ENCODE peak calls at places on chromosomes 1 and 21, in nine cellular contexts. E, A, C, I, R, O, W, M and T are unnamed samples.

GRCh38 chr1:101905298-101905794 is 91.4 kb downstream of the OLFM3 start:
- DNase-seq in M (no peak), E (no peak), A (no peak), O (no peak), R (no peak), C (no peak), I (no peak), W (no peak), T (no peak)

GRCh38 chr1:234531181-234532132 is 52.5 kb upstream of the TARBP1 start:
- DNase-seq in E (peak), M (peak), A (peak), W (peak), I (peak), O (peak), R (no peak), C (no peak), T (no peak)

GRCh38 chr1:246583448-246584185 is 17.4 kb downstream of the CNST start:
- DNase-seq in E (peak), M (no peak), W (no peak), I (peak), O (peak), C (no peak), A (no peak), R (no peak), T (no peak)

GRCh38 chr1:154784416-154784815 is 85.7 kb downstream of the KCNN3 start:
- DNase-seq in I (no peak), R (no peak), A (no peak), W (no peak), M (no peak), C (no peak), O (no peak), E (no peak), T (no peak)

GRCh38 chr1:231040800-231041704 is 998 bp upstream of the FAM89A start:
- DNase-seq in M (peak), C (no peak), I (peak), A (no peak), O (no peak), W (no peak), E (no peak), R (no peak), T (peak)

GRCh38 chr1:51285055-51285454 is 45.3 kb downstream of the TTC39A start:
- DNase-seq in M (no peak), E (no peak), R (no peak), C (no peak), I (no peak), A (no peak), O (no peak), W (no peak), T (no peak)

GRCh38 chr21:27213328-27213727 is 246.4 kb upstream of the ADAMTS5 start:
- DNase-seq in W (no peak), O (no peak), A (no peak), R (no peak), I (no peak), C (no peak), M (peak), E (no peak), T (no peak)

GRCh38 chr1:221069956-221070355 is 190.7 kb downstream of the HLX start:
- DNase-seq in M (no peak), A (no peak), W (no peak), O (no peak), I (no peak), C (no peak), R (no peak), E (no peak), T (no peak)

GRCh38 chr1:7255303-7256058 is 470.2 kb downstream of the CAMTA1 start:
- DNase-seq in M (no peak), A (no peak), O (no peak), R (peak), I (no peak), C (peak), E (peak), W (no peak), T (no peak)

GRCh38 chr1:39170731-39171375 is 33.6 kb upstream of the MACF1 start:
- DNase-seq in W (no peak), I (no peak), A (no peak), C (no peak), E (no peak), R (no peak), O (no peak), M (peak), T (no peak)

GRCh38 chr21:29521872-29522271 is 223.2 kb downstream of the BACH1 start:
- DNase-seq in A (no peak), R (no peak), O (no peak), W (no peak), I (no peak), M (peak), E (no peak), C (no peak), T (no peak)

GRCh38 chr1:63915121-63915520 is 141.3 kb downstream of the ROR1 start:
- DNase-seq in M (peak), I (no peak), A (no peak), E (no peak), W (peak), O (no peak), C (no peak), R (no peak), T (no peak)

GRCh38 chr1:241007668-241008067 is 349.3 kb downstream of the RGS7 start:
- DNase-seq in O (no peak), A (no peak), R (no peak), C (no peak), I (no peak), W (no peak), M (no peak), E (no peak), T (no peak)

GRCh38 chr1:188023206-188023605 is 1194.5 kb downstream of the PLA2G4A start:
- DNase-seq in W (no peak), C (no peak), A (no peak), O (no peak), M (no peak), I (no peak), R (no peak), E (peak), T (no peak)

GRCh38 chr1:160624464-160624863 is 22.4 kb downstream of the SLAMF1 start:
- DNase-seq in R (no peak), E (no peak), M (no peak), W (no peak), A (no peak), O (no peak), I (no peak), C (no peak), T (no peak)

GRCh38 chr1:226571901-226572300 is 23.3 kb downstream of the STUM start:
- DNase-seq in I (no peak), E (no peak), W (no peak), R (no peak), C (no peak), A (peak), O (peak), M (no peak), T (no peak)

GRCh38 chr1:205774277-205775014 is 836 bp downstream of the RAB29 start:
- DNase-seq in I (no peak), C (no peak), O (peak), W (no peak), R (no peak), E (no peak), M (peak), A (peak), T (peak)

GRCh38 chr1:172653015-172653709 is 5.7 kb upstream of the FASLG start:
- DNase-seq in M (no peak), C (no peak), I (no peak), R (no peak), W (no peak), E (peak), O (no peak), A (no peak), T (no peak)

GRCh38 chr1:7940745-7941436 is at the start of gene TNFRSF9:
- DNase-seq in A (no peak), I (no peak), M (no peak), C (no peak), R (no peak), W (no peak), E (no peak), O (peak), T (no peak)

GRCh38 chr1:74470262-74470661 is 42.1 kb downstream of the LRRC53 start:
- DNase-seq in E (no peak), W (no peak), R (no peak), C (no peak), M (no peak), A (no peak), O (no peak), I (no peak), T (no peak)

GRCh38 chr1:161531986-161532875 is 7.9 kb downstream of the HSPA6 start:
- DNase-seq in W (no peak), C (no peak), O (no peak), I (no peak), E (no peak), R (no peak), M (peak), A (no peak), T (peak)

GRCh38 chr1:232600430-232601258 is 29.3 kb downstream of the SIPA1L2 start:
- DNase-seq in W (no peak), A (no peak), I (no peak), M (no peak), C (no peak), R (no peak), O (no peak), E (no peak), T (no peak)

GRCh38 chr1:245322673-245323072 is 167.9 kb downstream of the KIF26B start:
- DNase-seq in E (no peak), R (no peak), W (no peak), A (no peak), M (no peak), O (no peak), C (no peak), I (no peak), T (no peak)

GRCh38 chr1:21292991-21293536 is 2.8 kb upstream of the ECE1 start:
- DNase-seq in I (no peak), E (no peak), C (no peak), R (no peak), A (no peak), M (no peak), W (no peak), O (peak), T (no peak)

GRCh38 chr21:44648557-44649311 is 2.5 kb downstream of the KRTAP10-11 start:
- DNase-seq in A (no peak), C (no peak), M (no peak), R (peak), I (no peak), O (no peak), W (no peak), E (no peak), T (no peak)

GRCh38 chr1:193251950-193252349 is 65.5 kb upstream of the B3GALT2 start:
- DNase-seq in I (no peak), E (no peak), O (no peak), R (no peak), C (no peak), M (no peak), A (no peak), W (no peak), T (no peak)

DNA sequence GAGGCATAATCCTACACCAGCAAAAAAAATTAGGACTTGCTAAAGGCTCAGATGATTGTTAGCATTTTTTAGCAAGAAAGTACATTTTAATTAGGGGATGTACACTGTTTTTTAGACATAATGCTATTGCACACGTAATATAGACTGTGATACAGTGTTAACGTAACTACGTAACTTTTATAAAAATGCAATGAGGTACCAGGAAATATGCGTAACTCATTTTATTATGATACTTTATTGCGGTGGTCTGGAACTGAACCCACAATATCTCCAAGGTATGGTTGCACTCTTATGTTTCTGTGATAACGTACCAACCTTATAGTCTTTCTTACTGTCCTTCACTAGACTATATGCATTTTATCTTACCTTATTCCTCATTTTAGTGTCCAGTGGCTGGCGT is 62.8 kb upstream of the B3GALT2 start:
- DNase-seq in R (no peak), W (no peak), M (no peak), C (no peak), I (no peak), A (no peak), O (no peak), E (no peak), T (no peak)
- TF ChIP-seq CTCF in R (no peak), W (no peak), M (no peak), C (no peak), I (no peak), A (no peak), O (no peak), E (no peak), T (no peak)

GRCh38 chr1:53176452-53177344 is 19.9 kb upstream of the CPT2 start:
- DNase-seq in A (no peak), C (no peak), I (peak), O (no peak), W (no peak), R (no peak), M (no peak), E (no peak), T (no peak)

GRCh38 chr1:53175302-53175913 is 21.2 kb upstream of the CPT2 start:
- DNase-seq in O (no peak), E (peak), W (no peak), A (no peak), R (no peak), I (no peak), M (no peak), C (no peak), T (no peak)

DNA sequence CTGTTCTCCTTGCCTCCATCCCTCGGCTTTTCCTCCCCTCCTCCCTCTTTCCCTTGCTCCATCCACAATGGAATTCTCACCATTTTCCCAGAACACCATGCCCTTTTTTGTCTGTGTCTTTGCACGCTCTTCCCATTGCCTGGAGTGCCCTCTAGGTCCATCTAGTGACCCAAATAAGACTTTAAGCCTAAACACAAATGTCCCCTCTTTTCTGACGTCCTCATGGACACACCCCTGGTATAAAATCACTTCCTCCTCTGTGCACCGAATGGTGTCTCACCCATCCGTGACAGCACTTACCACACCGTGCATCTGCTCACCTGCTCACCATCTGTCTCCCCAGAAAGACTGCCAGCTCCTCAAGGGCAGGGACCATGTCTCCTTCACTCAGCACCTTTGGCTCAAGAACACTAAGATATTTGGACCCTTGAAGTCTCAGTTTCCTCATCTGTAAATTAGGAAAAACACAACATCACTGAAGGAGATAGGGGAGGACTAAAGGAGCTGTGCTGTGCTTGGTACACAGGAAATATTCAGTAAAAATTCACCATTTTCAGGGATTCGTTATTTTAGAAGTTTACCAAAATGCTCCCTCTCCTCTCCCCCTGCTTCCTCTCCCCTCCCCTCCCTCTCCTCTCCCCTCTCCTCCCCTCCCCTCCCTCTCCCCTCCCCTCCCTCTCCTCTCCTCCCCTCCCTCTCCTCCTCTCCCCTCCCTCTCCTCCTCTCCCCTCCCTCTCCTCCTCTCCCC is 23.7 kb upstream of the CPT2 start:
- DNase-seq in O (peak), W (no peak), R (no peak), M (peak), A (no peak), C (peak), E (peak), I (no peak), T (no peak)
- TF ChIP-seq CTCF in O (no peak), W (peak), R (peak), M (peak), A (no peak), C (peak), E (peak), I (no peak), T (no peak)

GRCh38 chr21:36549470-36549869 is 69.5 kb upstream of the CLDN14 start:
- DNase-seq in C (no peak), O (no peak), R (peak), M (no peak), I (no peak), E (no peak), W (no peak), A (peak), T (no peak)
- TF ChIP-seq CTCF in C (no peak), O (no peak), R (no peak), M (no peak), I (no peak), E (no peak), W (no peak), A (no peak), T (no peak)

DNA sequence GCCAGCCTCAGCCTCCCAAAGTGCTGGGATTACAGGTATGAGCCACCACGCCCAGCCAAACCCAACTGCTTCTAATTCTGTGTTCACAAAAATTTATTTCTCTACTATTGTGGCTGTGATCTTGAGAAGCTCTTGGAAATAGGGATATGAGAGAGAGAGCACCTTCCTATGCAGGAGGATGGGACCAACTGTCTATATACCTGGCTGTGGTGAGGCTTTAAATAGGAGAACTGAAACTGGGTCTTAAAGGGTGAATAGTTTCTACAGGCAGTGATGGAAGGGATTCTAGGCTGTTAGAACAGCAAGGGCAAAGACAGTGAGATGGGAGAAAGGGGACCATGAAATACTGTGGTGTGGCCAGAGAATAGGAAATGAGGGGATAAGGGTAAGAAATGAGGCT is 8.3 kb upstream of the PTCH2 start:
- DNase-seq in A (no peak), E (no peak), O (no peak), M (no peak), R (no peak), W (no peak), I (no peak), C (no peak), T (no peak)
- TF ChIP-seq CTCF in A (no peak), E (no peak), O (no peak), M (no peak), R (no peak), W (no peak), I (no peak), C (no peak), T (no peak)

GRCh38 chr1:155844860-155845259 is 12.2 kb downstream of the GON4L start:
- DNase-seq in R (no peak), I (no peak), W (no peak), O (no peak), C (no peak), M (no peak), A (no peak), E (no peak), T (no peak)
- TF ChIP-seq CTCF in R (no peak), I (no peak), W (no peak), O (no peak), C (no peak), M (no peak), A (no peak), E (no peak), T (no peak)

DNA sequence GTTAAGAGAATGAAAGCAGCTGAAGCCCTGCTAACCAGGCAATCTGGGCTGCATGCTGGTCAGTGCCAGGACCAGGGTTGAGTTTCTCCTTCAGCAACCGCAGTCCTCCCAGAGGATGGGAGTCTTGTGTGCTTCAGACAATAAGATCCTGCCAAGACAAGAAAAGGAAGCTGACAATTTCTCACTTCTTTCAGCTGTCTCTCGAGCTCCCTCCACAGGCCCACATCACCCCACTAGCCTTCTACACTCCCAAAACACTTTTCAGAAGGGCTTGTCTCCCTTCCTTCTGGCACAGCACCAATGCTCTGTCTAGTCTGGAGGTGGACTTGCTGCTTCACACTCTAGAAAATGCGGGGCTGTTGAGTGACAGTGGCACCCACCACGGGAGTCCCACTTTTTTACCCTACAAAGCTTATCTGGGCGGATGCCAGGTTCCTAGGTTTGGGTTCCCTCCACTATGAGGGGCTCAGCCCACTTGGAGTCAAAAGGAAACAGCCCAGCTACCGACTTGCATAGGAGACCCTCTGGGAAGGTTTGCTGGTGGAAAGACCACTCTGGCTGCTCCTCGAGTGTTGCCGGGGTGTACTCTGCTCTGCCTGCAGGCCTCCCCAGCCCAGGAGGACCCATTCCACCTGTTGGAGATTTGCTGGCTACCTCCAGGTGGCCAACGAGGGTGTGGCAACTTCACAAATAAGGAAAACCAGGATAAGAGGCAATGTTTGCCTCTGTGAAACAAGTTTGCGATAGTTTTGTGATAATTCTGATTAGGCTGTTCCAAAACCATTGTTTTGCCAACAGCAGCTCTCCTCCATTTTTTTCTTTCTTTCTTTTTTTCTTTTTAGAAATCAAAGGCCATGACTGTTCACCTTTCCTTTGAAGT is 68.9 kb downstream of the TENT5C start:
- DNase-seq in E (no peak), R (peak), O (peak), C (no peak), M (no peak), W (no peak), I (peak), A (no peak), T (no peak)
- TF ChIP-seq CTCF in E (peak), R (no peak), O (peak), C (no peak), M (peak), W (no peak), I (no peak), A (no peak), T (no peak)

GRCh38 chr21:33115586-33116541 is 45.9 kb downstream of the OLIG1 start:
- DNase-seq in M (no peak), O (no peak), E (no peak), A (no peak), R (no peak), I (peak), C (no peak), W (no peak), T (no peak)

GRCh38 chr21:33112670-33113596 is 43.0 kb downstream of the OLIG1 start:
- DNase-seq in I (no peak), R (no peak), O (no peak), C (no peak), A (no peak), M (peak), E (no peak), W (no peak), T (no peak)

GRCh38 chr21:33116669-33117267 is 46.8 kb downstream of the OLIG1 start:
- DNase-seq in A (no peak), M (no peak), C (no peak), E (no peak), O (no peak), I (no peak), R (no peak), W (no peak), T (no peak)

GRCh38 chr21:33112151-33112550 is 42.2 kb downstream of the OLIG1 start:
- DNase-seq in A (no peak), R (no peak), E (no peak), O (no peak), I (no peak), W (no peak), C (no peak), M (no peak), T (no peak)

GRCh38 chr21:33114276-33114675 is 44.3 kb downstream of the OLIG1 start:
- DNase-seq in O (no peak), A (no peak), I (no peak), R (no peak), E (no peak), W (no peak), M (no peak), C (no peak), T (no peak)
- TF ChIP-seq CTCF in O (no peak), A (no peak), I (no peak), R (no peak), E (no peak), W (no peak), M (no peak), C (no peak), T (no peak)